ENCODE peak calls at places on chromosomes 6 and 20, in five cellular contexts. One of them, this sample, is unnamed.
A peak's percentile ranks its signal among the peaks of the same experiment; 100 is the strongest.

GRCh38 chr20:34753706-34754461 is 49.7 kb downstream of the TP53INP2 start:
- DNase-seq in activated naive CD4-positive, alpha-beta T cell: no peak
- DNase-seq in neural progenitor cell: no peak
- DNase-seq in lower leg skin: no peak
- DNase-seq in RKO: peak; percentile 19
- DNase-seq in this sample: peak; percentile 13

GRCh38 chr6:3414704-3415453 is 42.0 kb downstream of the SLC22A23 start:
- DNase-seq in activated naive CD4-positive, alpha-beta T cell: no peak
- DNase-seq in neural progenitor cell: no peak
- DNase-seq in lower leg skin: peak; percentile 69
- DNase-seq in RKO: no peak
- DNase-seq in this sample: peak; percentile 82

GRCh38 chr6:34331361-34332050 is 61.0 kb downstream of the NUDT3 start:
- DNase-seq in activated naive CD4-positive, alpha-beta T cell: no peak
- DNase-seq in neural progenitor cell: no peak
- DNase-seq in lower leg skin: no peak
- DNase-seq in RKO: no peak
- DNase-seq in this sample: no peak

GRCh38 chr20:37528442-37529213 is 952 bp upstream of the BLCAP start:
- DNase-seq in activated naive CD4-positive, alpha-beta T cell: no peak
- DNase-seq in neural progenitor cell: no peak
- DNase-seq in lower leg skin: peak; percentile 76
- DNase-seq in RKO: peak; percentile 35
- DNase-seq in this sample: no peak

GRCh38 chr6:28105286-28105685 is 19.1 kb upstream of the ZSCAN16 start:
- DNase-seq in activated naive CD4-positive, alpha-beta T cell: no peak
- DNase-seq in neural progenitor cell: no peak
- DNase-seq in lower leg skin: no peak
- DNase-seq in RKO: peak; percentile 70
- DNase-seq in this sample: no peak

GRCh38 chr20:24746351-24746685 is 202.8 kb upstream of the CST7 start:
- DNase-seq in activated naive CD4-positive, alpha-beta T cell: no peak
- DNase-seq in neural progenitor cell: no peak
- DNase-seq in lower leg skin: peak; percentile 83
- DNase-seq in RKO: peak; percentile 4
- DNase-seq in this sample: peak; percentile 51

GRCh38 chr6:125485757-125486156 is 184.0 kb upstream of the HDDC2 start:
- DNase-seq in activated naive CD4-positive, alpha-beta T cell: no peak
- DNase-seq in neural progenitor cell: no peak
- DNase-seq in lower leg skin: no peak
- DNase-seq in RKO: no peak
- DNase-seq in this sample: no peak

GRCh38 chr20:53322651-53323050 is 271.0 kb downstream of the ZNF217 start:
- DNase-seq in activated naive CD4-positive, alpha-beta T cell: no peak
- DNase-seq in neural progenitor cell: no peak
- DNase-seq in lower leg skin: no peak
- DNase-seq in RKO: no peak
- DNase-seq in this sample: no peak